ENCODE peak calls at places on chromosome 3, in seven cellular contexts. Z is psoas muscle, N is dorsolateral prefrontal cortex, Q is breast epithelium, Y is AG04450, M is H1, S is kidney. C is an unnamed sample.

GRCh38 chr3:111915905-111916304 is 56.8 kb downstream of the PHLDB2 start:
- DNase-seq in Z (no peak), N (no peak), Q (no peak), Y (no peak), M (no peak), S (no peak), C (no peak)

GRCh38 chr3:35946121-35946856 is 307.0 kb downstream of the ARPP21 start:
- DNase-seq in Z (no peak), N (no peak), Q (no peak), Y (no peak), M (no peak), S (no peak), C (no peak)

GRCh38 chr3:20984594-20985207 is 766.3 kb downstream of the ZNF385D start:
- DNase-seq in Z (no peak), N (no peak), Q (no peak), Y (no peak), M (no peak), S (no peak), C (no peak)

GRCh38 chr3:146777941-146778340 is 172.8 kb upstream of the PLSCR5 start:
- DNase-seq in Z (no peak), N (no peak), Q (no peak), Y (no peak), M (no peak), S (no peak), C (no peak)

GRCh38 chr3:127412578-127413317 is 124.9 kb upstream of the PRR20G start:
- DNase-seq in Z (peak), N (no peak), Q (peak), Y (no peak), M (peak), S (peak), C (no peak)

GRCh38 chr3:65856907-65857306 is 181.8 kb downstream of the MAGI1 start:
- DNase-seq in Z (no peak), N (no peak), Q (no peak), Y (no peak), M (no peak), S (no peak), C (no peak)

GRCh38 chr3:8885806-8886205 is 77.5 kb downstream of the RAD18 start:
- DNase-seq in Z (no peak), N (no peak), Q (no peak), Y (no peak), M (no peak), S (no peak), C (no peak)

GRCh38 chr3:26068890-26069289 is 279.0 kb downstream of the OXSM start:
- DNase-seq in Z (peak), N (no peak), Q (no peak), Y (no peak), M (no peak), S (no peak), C (no peak)

GRCh38 chr3:64207289-64208086 is 17.8 kb downstream of the PRICKLE2 start:
- DNase-seq in Z (no peak), N (no peak), Q (no peak), Y (no peak), M (no peak), S (no peak), C (no peak)

GRCh38 chr3:65714138-65714537 is 324.6 kb downstream of the MAGI1 start:
- DNase-seq in Z (no peak), N (no peak), Q (no peak), Y (peak), M (no peak), S (no peak), C (no peak)

GRCh38 chr3:197353867-197354180 is 55.4 kb upstream of the DLG1 start:
- DNase-seq in Z (no peak), N (no peak), Q (no peak), Y (no peak), M (no peak), S (no peak), C (no peak)

GRCh38 chr3:133448478-133449122 is 48.7 kb downstream of the BFSP2 start:
- DNase-seq in Z (no peak), N (no peak), Q (no peak), Y (no peak), M (no peak), S (no peak), C (no peak)

GRCh38 chr3:138463724-138464489 is 29.5 kb downstream of the ESYT3 start:
- DNase-seq in Z (peak), N (no peak), Q (no peak), Y (no peak), M (peak), S (peak), C (no peak)

GRCh38 chr3:192843742-192844350 is 73.8 kb downstream of the MB21D2 start:
- DNase-seq in Z (no peak), N (no peak), Q (no peak), Y (no peak), M (no peak), S (no peak), C (no peak)

GRCh38 chr3:18751514-18751913 is 326.4 kb upstream of the SATB1 start:
- DNase-seq in Z (no peak), N (no peak), Q (no peak), Y (no peak), M (no peak), S (no peak), C (no peak)

GRCh38 chr3:64254443-64254842 is 29.2 kb upstream of the PRICKLE2 start:
- DNase-seq in Z (no peak), N (no peak), Q (no peak), Y (no peak), M (no peak), S (no peak), C (no peak)

GRCh38 chr3:37993811-37994638 is 3.4 kb downstream of the VILL start:
- DNase-seq in Z (peak), N (peak), Q (peak), Y (no peak), M (peak), S (peak), C (peak)

GRCh38 chr3:37991823-37992222 is 1.2 kb downstream of the VILL start:
- DNase-seq in Z (no peak), N (peak), Q (no peak), Y (no peak), M (no peak), S (peak), C (no peak)

GRCh38 chr3:37993067-37993809 is 2.7 kb downstream of the VILL start:
- DNase-seq in Z (no peak), N (no peak), Q (peak), Y (no peak), M (no peak), S (no peak), C (no peak)

GRCh38 chr3:37991109-37991508 is 523 bp downstream of the VILL start:
- DNase-seq in Z (no peak), N (no peak), Q (no peak), Y (no peak), M (peak), S (no peak), C (no peak)

DNA sequence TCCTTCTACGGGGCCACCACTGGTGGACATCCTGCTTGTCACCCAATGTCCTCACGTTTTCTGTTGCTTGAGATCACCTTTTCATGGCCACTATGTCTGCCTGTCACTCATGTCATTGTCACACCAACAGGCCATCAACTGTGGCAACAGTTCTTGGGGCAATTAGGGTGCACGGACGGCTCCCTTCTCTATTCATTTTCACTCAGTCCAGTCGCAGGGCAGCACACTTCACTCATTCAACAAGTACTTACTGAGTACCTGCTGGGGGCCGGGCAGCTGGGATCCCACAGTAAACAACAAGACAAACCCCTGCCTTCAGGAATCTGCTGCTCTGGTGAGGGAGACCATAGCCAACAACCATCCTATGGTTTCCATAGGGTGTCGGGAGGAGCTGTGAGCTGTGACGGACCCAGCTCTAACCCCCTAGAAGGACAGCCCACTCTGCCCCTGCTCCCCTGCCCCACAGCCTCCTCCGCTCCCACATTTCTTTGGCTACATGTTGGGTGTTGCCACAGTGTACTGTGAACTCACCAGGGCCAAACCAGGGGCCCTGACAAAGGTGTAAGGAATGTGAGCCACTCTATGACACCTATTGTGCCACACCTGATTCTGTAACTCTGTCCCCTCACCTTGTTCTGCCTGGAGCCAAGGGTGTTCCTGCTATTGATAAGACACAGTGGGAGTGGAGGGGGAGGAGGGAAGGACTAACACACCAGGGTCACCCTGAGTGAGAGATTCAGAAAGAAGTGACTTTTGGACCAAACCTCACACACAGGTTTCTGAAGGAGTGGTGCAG is 1.9 kb downstream of the VILL start:
- DNase-seq in Z (no peak), N (peak), Q (no peak), Y (no peak), M (no peak), S (no peak), C (no peak)
- H3K27ac ChIP-seq in Z (no peak), N (no peak), Q (peak), Y (no peak), M (no peak), S (no peak), C (peak)

GRCh38 chr3:4071481-4072184 is 231.5 kb upstream of the SETMAR start:
- DNase-seq in Z (no peak), N (no peak), Q (no peak), Y (no peak), M (peak), S (no peak), C (no peak)
- H3K27ac ChIP-seq in Z (no peak), N (no peak), Q (no peak), Y (no peak), M (peak), S (no peak), C (no peak)

GRCh38 chr3:161395613-161396012 is 24.3 kb upstream of the SPTSSB start:
- DNase-seq in Z (no peak), N (no peak), Q (no peak), Y (no peak), M (no peak), S (no peak), C (no peak)

GRCh38 chr3:161401389-161401788 is 30.1 kb upstream of the SPTSSB start:
- DNase-seq in Z (no peak), N (no peak), Q (no peak), Y (no peak), M (no peak), S (no peak), C (no peak)

GRCh38 chr3:161403251-161403650 is 31.9 kb upstream of the SPTSSB start:
- DNase-seq in Z (no peak), N (no peak), Q (no peak), Y (no peak), M (no peak), S (no peak), C (no peak)

GRCh38 chr3:161405087-161405486 is 33.8 kb upstream of the SPTSSB start:
- DNase-seq in Z (no peak), N (no peak), Q (no peak), Y (no peak), M (no peak), S (no peak), C (no peak)

DNA sequence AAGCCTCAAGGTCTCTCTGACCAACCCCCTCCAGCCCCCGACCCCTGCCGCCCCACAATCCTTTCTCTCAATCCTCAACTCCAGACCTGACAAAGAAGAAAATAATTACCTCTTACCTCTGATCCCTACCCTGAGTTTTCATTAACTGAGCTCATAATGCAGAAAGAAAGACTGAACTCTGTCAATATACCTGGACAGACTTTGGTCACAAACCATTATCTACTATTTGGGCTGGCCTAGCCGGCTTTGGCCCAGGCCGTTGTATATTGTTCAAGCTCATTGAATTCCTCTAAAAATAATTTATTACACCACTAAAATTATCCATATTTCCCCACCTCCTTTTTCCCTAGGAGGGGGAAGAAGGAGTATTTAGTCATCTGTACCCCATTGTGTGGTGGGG is 29.3 kb upstream of the SPTSSB start:
- DNase-seq in Z (no peak), N (no peak), Q (no peak), Y (no peak), M (no peak), S (no peak), C (no peak)
- H3K27ac ChIP-seq in Z (no peak), N (no peak), Q (no peak), Y (no peak), M (no peak), S (no peak), C (no peak)

GRCh38 chr3:45559560-45560118 is 34.9 kb upstream of the LIMD1 start:
- DNase-seq in Z (no peak), N (no peak), Q (no peak), Y (no peak), M (no peak), S (no peak), C (no peak)
- H3K27ac ChIP-seq in Z (peak), N (peak), Q (peak), Y (no peak), M (no peak), S (no peak), C (peak)

GRCh38 chr3:71309886-71310285 is 273.6 kb downstream of the FOXP1 start:
- DNase-seq in Z (no peak), N (no peak), Q (no peak), Y (no peak), M (no peak), S (no peak), C (no peak)
- H3K27ac ChIP-seq in Z (no peak), N (no peak), Q (no peak), Y (no peak), M (no peak), S (no peak), C (peak)

GRCh38 chr3:12659316-12660015 is 4.5 kb downstream of the RAF1 start:
- DNase-seq in Z (no peak), N (no peak), Q (no peak), Y (no peak), M (no peak), S (no peak), C (no peak)
- H3K27ac ChIP-seq in Z (peak), N (no peak), Q (no peak), Y (peak), M (no peak), S (no peak), C (peak)

DNA sequence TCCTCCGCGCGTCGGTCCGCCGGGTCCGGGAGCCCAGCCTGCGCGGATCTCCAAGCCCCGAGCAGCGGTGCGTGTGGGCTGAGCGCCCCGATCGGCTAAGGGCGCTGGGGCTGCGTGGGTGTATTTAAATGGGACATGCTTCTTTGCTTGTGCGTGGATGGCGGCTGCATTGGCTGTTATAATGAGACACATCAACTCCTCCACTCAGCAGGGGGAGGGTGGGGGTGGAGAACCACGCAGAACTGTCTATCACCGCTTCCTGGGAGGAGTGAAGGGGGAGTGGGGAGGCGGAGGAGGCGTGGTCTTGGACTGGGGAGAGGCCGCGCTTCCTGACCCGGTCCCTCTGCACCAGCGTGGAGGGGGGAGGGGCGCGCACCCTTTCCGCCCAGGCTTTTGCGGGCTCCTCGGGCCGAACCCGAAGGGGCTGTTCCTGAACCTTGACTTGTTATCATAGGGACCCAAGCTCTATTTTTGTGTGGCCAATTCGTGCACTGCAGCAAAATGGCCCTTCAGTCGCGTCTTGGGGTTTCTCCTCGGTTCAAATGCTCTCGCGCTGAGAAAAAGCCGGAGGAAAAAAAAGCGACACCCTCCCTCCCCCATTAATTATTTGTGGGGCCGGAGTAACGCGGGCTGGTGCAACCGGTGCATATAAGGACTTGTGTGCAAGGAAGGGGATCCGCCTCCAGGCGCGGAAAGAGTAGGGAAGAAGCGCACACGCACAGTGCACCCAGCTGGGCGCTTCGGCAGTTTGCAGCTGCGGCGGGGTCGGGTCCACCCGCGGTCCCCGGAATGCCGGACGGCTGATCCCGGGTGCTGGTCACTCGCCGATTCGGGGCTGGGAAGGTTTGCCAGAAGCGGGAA is at the start of gene TNIK:
- DNase-seq in Z (peak), N (peak), Q (peak), Y (peak), M (peak), S (peak), C (peak)
- H3K27ac ChIP-seq in Z (peak), N (peak), Q (peak), Y (peak), M (peak), S (peak), C (peak)

GRCh38 chr3:49518441-49518840 is 35.8 kb upstream of the BSN start:
- DNase-seq in Z (no peak), N (no peak), Q (no peak), Y (no peak), M (no peak), S (no peak), C (no peak)
- H3K27ac ChIP-seq in Z (peak), N (no peak), Q (no peak), Y (no peak), M (no peak), S (no peak), C (no peak)

C was measured in esophagus squamous epithelium.